ENCODE peak calls at places on chromosomes 1 and 21, in five cellular contexts. Z is nucleus accumbens, O is MV-4-11, N is BE2C, B is colonic mucosa. S is an unnamed sample.

GRCh38 chr1:226029568-226030225 is 30.6 kb upstream of the SDE2 start:
- DNase-seq in B (peak; percentile 42), Z (no peak), O (no peak), N (peak; percentile 12), S (no peak)

GRCh38 chr1:64348270-64348669 is 121.7 kb upstream of the CACHD1 start:
- DNase-seq in Z (no peak), B (no peak), N (no peak), O (no peak), S (no peak)

GRCh38 chr1:30657131-30658013 is 66.0 kb downstream of the MATN1 start:
- DNase-seq in O (no peak), N (no peak), B (peak; percentile 84), Z (no peak), S (no peak)

GRCh38 chr1:218312509-218312908 is 27.4 kb downstream of the RRP15 start:
- DNase-seq in O (no peak), B (no peak), N (no peak), Z (no peak), S (no peak)

GRCh38 chr1:233394860-233395717 is 67.6 kb downstream of the MAP3K21 start:
- DNase-seq in N (peak; percentile 15), Z (no peak), O (peak; percentile 57), B (peak; percentile 32), S (no peak)

GRCh38 chr1:24643362-24644346 is 552 bp downstream of the SRRM1 start:
- DNase-seq in Z (no peak), B (peak; percentile 51), O (peak; percentile 25), N (no peak), S (peak; percentile 46)

GRCh38 chr21:45078877-45079281 is 4.5 kb downstream of the ADARB1 start:
- DNase-seq in N (no peak), B (no peak), O (peak; percentile 94), Z (no peak), S (no peak)

GRCh38 chr1:212030936-212031528 is 4.3 kb downstream of the INTS7 start:
- DNase-seq in B (no peak), N (no peak), Z (no peak), O (peak; percentile 48), S (no peak)

GRCh38 chr1:220680085-220680687 is 10.0 kb upstream of the C1orf115 start:
- DNase-seq in O (peak; percentile 17), Z (no peak), B (no peak), N (peak; percentile 26), S (no peak)

GRCh38 chr1:55700359-55701130 is 485.4 kb upstream of the USP24 start:
- DNase-seq in B (no peak), Z (no peak), O (no peak), N (no peak), S (no peak)

GRCh38 chr1:4792565-4792964 is 138.2 kb downstream of the AJAP1 start:
- DNase-seq in O (no peak), Z (no peak), B (no peak), N (no peak), S (no peak)

GRCh38 chr1:93827633-93828436 is 51.2 kb downstream of the DNTTIP2 start:
- DNase-seq in Z (no peak), N (no peak), B (no peak), O (no peak), S (peak; percentile 58)

GRCh38 chr1:203408485-203409229 is 57.7 kb upstream of the FMOD start:
- DNase-seq in O (no peak), N (no peak), Z (peak; percentile 61), B (peak; percentile 85), S (peak; percentile 27)

GRCh38 chr1:105072850-105073249 is 1323.2 kb downstream of the AMY1C start:
- DNase-seq in N (peak; percentile 13), Z (no peak), B (no peak), O (no peak), S (no peak)

GRCh38 chr1:87421809-87422208 is 93.1 kb downstream of the LMO4 start:
- DNase-seq in O (no peak), N (no peak), B (no peak), Z (no peak), S (no peak)

GRCh38 chr1:161730050-161730564 is 8.8 kb downstream of the FCRLB start:
- DNase-seq in B (no peak), O (peak; percentile 44), Z (no peak), N (no peak), S (peak; percentile 15)

GRCh38 chr1:172670316-172670715 is 11.4 kb downstream of the FASLG start:
- DNase-seq in Z (no peak), N (no peak), B (no peak), O (no peak), S (no peak)

GRCh38 chr1:46969014-46969619 is 27.8 kb upstream of the CYP4A11 start:
- DNase-seq in B (no peak), O (no peak), N (no peak), Z (no peak), S (no peak)

GRCh38 chr21:29175408-29176147 is 45.1 kb downstream of the MAP3K7CL start:
- DNase-seq in O (no peak), B (no peak), Z (no peak), N (no peak), S (peak; percentile 35)

GRCh38 chr1:203291201-203292096 is 13.9 kb upstream of the BTG2 start:
- DNase-seq in O (no peak), B (peak; percentile 90), Z (peak; percentile 11), N (no peak), S (no peak)

GRCh38 chr1:229848762-229849677 is 218.0 kb upstream of the GALNT2 start:
- DNase-seq in B (no peak), N (peak; percentile 35), Z (no peak), O (peak; percentile 16), S (no peak)

GRCh38 chr1:3365519-3366158 is 88.8 kb upstream of the ARHGEF16 start:
- DNase-seq in Z (no peak), O (no peak), B (no peak), N (no peak), S (no peak)

GRCh38 chr1:207454046-207454964 is at the start of gene CR2:
- DNase-seq in O (no peak), N (peak; percentile 7), Z (no peak), B (peak; percentile 40), S (no peak)

GRCh38 chr1:228315945-228316588 is 90.6 kb downstream of the TRIM11 start:
- DNase-seq in O (no peak), Z (no peak), N (peak; percentile 11), B (no peak), S (peak; percentile 87)

GRCh38 chr1:154567386-154568164 is at the start of gene CHRNB2:
- DNase-seq in O (no peak), Z (no peak), B (peak; percentile 50), N (peak; percentile 78), S (peak; percentile 47)

GRCh38 chr1:82466894-82467293 is 666.2 kb downstream of the ADGRL2 start:
- DNase-seq in N (no peak), O (peak; percentile 90), B (no peak), Z (no peak), S (peak; percentile 35)

GRCh38 chr1:206455681-206456344 is 14.5 kb upstream of the IKBKE start:
- DNase-seq in O (no peak), Z (no peak), B (no peak), N (peak; percentile 98), S (peak; percentile 66)

GRCh38 chr1:36328713-36329112 is 5.3 kb upstream of the EVA1B start:
- DNase-seq in B (peak; percentile 50), O (peak; percentile 53), N (no peak), Z (no peak), S (peak; percentile 48)

GRCh38 chr21:34029724-34030528 is 43.5 kb upstream of the MRPS6 start:
- DNase-seq in B (peak; percentile 38), Z (no peak), N (peak; percentile 74), O (no peak), S (peak; percentile 79)

GRCh38 chr1:42777860-42778259 is 6.9 kb upstream of the TMEM269 start:
- DNase-seq in Z (no peak), O (no peak), N (peak; percentile 46), B (peak; percentile 26), S (peak; percentile 74)

GRCh38 chr1:34378968-34379729 is 202.4 kb downstream of the C1orf94 start:
- DNase-seq in Z (no peak), B (no peak), N (no peak), O (no peak), S (no peak)

GRCh38 chr1:227947678-227948492 is at the start of gene WNT9A:
- DNase-seq in O (no peak), N (peak; percentile 47), Z (no peak), B (peak; percentile 38), S (peak; percentile 63)

GRCh38 chr21:42118901-42119300 is 47.8 kb downstream of the UMODL1 start:
- DNase-seq in O (peak; percentile 59), N (no peak), B (no peak), Z (no peak), S (no peak)

GRCh38 chr1:245291351-245291750 is 136.6 kb downstream of the KIF26B start:
- DNase-seq in B (no peak), Z (no peak), O (no peak), N (no peak), S (no peak)

GRCh38 chr1:208936431-208936830 is 647.1 kb upstream of the CAMK1G start:
- DNase-seq in O (no peak), B (no peak), Z (no peak), N (no peak), S (no peak)

GRCh38 chr21:31141389-31142021 is 103.2 kb upstream of the KRTAP19-8 start:
- DNase-seq in O (no peak), N (no peak), Z (no peak), B (no peak), S (no peak)

GRCh38 chr21:44012474-44013379 is 618 bp downstream of the TRAPPC10 start:
- DNase-seq in N (peak; percentile 63), B (peak; percentile 85), O (peak; percentile 70), Z (no peak), S (peak; percentile 44)

S was measured in SJCRH30.